ENCODE peak calls at places on chromosomes 12 and 14, in seven cellular contexts. V, F, P, U, M, B and X are unnamed samples.

GRCh38 chr12:132424118-132424438 is 65.9 kb upstream of the FBRSL1 start:
- DNase-seq in F (no peak), P (no peak), B (no peak), V (no peak), M (no peak), U (no peak), X (no peak)

GRCh38 chr14:69980457-69981414 is 101.5 kb downstream of the SMOC1 start:
- DNase-seq in M (no peak), B (no peak), U (no peak), P (no peak), F (no peak), V (no peak), X (no peak)

GRCh38 chr12:45756666-45757065 is 27.2 kb downstream of the ARID2 start:
- DNase-seq in B (no peak), M (no peak), F (no peak), V (peak; percentile 48), P (no peak), U (no peak), X (no peak)

GRCh38 chr12:50614167-50614762 is 109.5 kb downstream of the DIP2B start:
- DNase-seq in B (no peak), V (peak; percentile 76), M (no peak), P (no peak), U (no peak), F (no peak), X (no peak)

GRCh38 chr14:76861574-76862255 is 35.5 kb downstream of the LRRC74A start:
- DNase-seq in U (no peak), B (no peak), M (no peak), P (no peak), V (no peak), F (no peak), X (no peak)

GRCh38 chr12:23484238-23484637 is 465.2 kb downstream of the SOX5 start:
- DNase-seq in U (no peak), M (no peak), V (no peak), F (no peak), P (no peak), B (no peak), X (no peak)

GRCh38 chr12:163406-163986 is 50.5 kb downstream of the SLC6A12 start:
- DNase-seq in U (no peak), V (no peak), F (no peak), B (no peak), P (no peak), M (no peak), X (no peak)

GRCh38 chr14:30389134-30389900 is 169.6 kb upstream of the G2E3 start:
- DNase-seq in P (no peak), B (no peak), M (no peak), V (no peak), F (no peak), U (no peak), X (no peak)

GRCh38 chr12:71282020-71282419 is 124.2 kb upstream of the TSPAN8 start:
- DNase-seq in U (no peak), P (no peak), B (no peak), M (no peak), V (peak; percentile 82), F (no peak), X (no peak)

GRCh38 chr14:85531141-85531593 is 1.2 kb downstream of the FLRT2 start:
- DNase-seq in F (peak; percentile 72), M (no peak), P (no peak), U (no peak), B (peak; percentile 51), V (peak; percentile 90), X (no peak)